ENCODE peak calls at places on chromosomes 2 and 18, in ten cellular contexts. One of them, this sample, is unnamed.

GRCh38 chr2:112304298-112304941 is 29.0 kb downstream of the ZC3H6 start:
- DNase-seq in stimulated activated naive B cell treated with anti-CD40 and anti-IgM and Interleukin-4, amounts not matched to agents 10 μg/mL and 1 μg/mL and 100 μg/mL, for 72 hours: no peak
- DNase-seq in stomach: no peak
- DNase-seq in GM23248: no peak
- DNase-seq in aorta: no peak
- DNase-seq in left kidney: no peak
- DNase-seq in CD8-positive, alpha-beta memory T cell: no peak
- DNase-seq in GM20000: peak; percentile 18
- DNase-seq in EL: no peak
- DNase-seq in KBM-7: no peak
- DNase-seq in this sample: no peak

GRCh38 chr18:13376841-13377351 is 158.3 kb downstream of the LDLRAD4 start:
- DNase-seq in stimulated activated naive B cell treated with anti-CD40 and anti-IgM and Interleukin-4, amounts not matched to agents 10 μg/mL and 1 μg/mL and 100 μg/mL, for 72 hours: no peak
- DNase-seq in stomach: no peak
- DNase-seq in GM23248: no peak
- DNase-seq in aorta: no peak
- DNase-seq in left kidney: no peak
- DNase-seq in CD8-positive, alpha-beta memory T cell: peak; percentile 17
- DNase-seq in GM20000: peak; percentile 46
- DNase-seq in EL: no peak
- DNase-seq in KBM-7: no peak
- DNase-seq in this sample: no peak

GRCh38 chr2:38723173-38723572 is 28.0 kb downstream of the SRSF7 start:
- DNase-seq in stimulated activated naive B cell treated with anti-CD40 and anti-IgM and Interleukin-4, amounts not matched to agents 10 μg/mL and 1 μg/mL and 100 μg/mL, for 72 hours: no peak
- DNase-seq in stomach: no peak
- DNase-seq in GM23248: no peak
- DNase-seq in aorta: no peak
- DNase-seq in left kidney: no peak
- DNase-seq in CD8-positive, alpha-beta memory T cell: no peak
- DNase-seq in GM20000: peak; percentile 28
- DNase-seq in EL: no peak
- DNase-seq in KBM-7: no peak
- DNase-seq in this sample: no peak

GRCh38 chr18:33928226-33928625 is 296.5 kb downstream of the NOL4 start:
- DNase-seq in stimulated activated naive B cell treated with anti-CD40 and anti-IgM and Interleukin-4, amounts not matched to agents 10 μg/mL and 1 μg/mL and 100 μg/mL, for 72 hours: no peak
- DNase-seq in stomach: no peak
- DNase-seq in GM23248: no peak
- DNase-seq in aorta: no peak
- DNase-seq in left kidney: no peak
- DNase-seq in CD8-positive, alpha-beta memory T cell: no peak
- DNase-seq in GM20000: no peak
- DNase-seq in EL: no peak
- DNase-seq in KBM-7: no peak
- DNase-seq in this sample: no peak

GRCh38 chr2:16700566-16701259 is 35.1 kb upstream of the CYRIA start:
- DNase-seq in stimulated activated naive B cell treated with anti-CD40 and anti-IgM and Interleukin-4, amounts not matched to agents 10 μg/mL and 1 μg/mL and 100 μg/mL, for 72 hours: no peak
- DNase-seq in stomach: no peak
- DNase-seq in GM23248: no peak
- DNase-seq in aorta: no peak
- DNase-seq in left kidney: no peak
- DNase-seq in CD8-positive, alpha-beta memory T cell: no peak
- DNase-seq in GM20000: no peak
- DNase-seq in EL: no peak
- DNase-seq in KBM-7: peak; percentile 55
- DNase-seq in this sample: no peak

GRCh38 chr2:150695441-150696135 is 208.1 kb upstream of the RND3 start:
- DNase-seq in stimulated activated naive B cell treated with anti-CD40 and anti-IgM and Interleukin-4, amounts not matched to agents 10 μg/mL and 1 μg/mL and 100 μg/mL, for 72 hours: no peak
- DNase-seq in stomach: no peak
- DNase-seq in GM23248: no peak
- DNase-seq in aorta: no peak
- DNase-seq in left kidney: no peak
- DNase-seq in CD8-positive, alpha-beta memory T cell: no peak
- DNase-seq in GM20000: no peak
- DNase-seq in EL: no peak
- DNase-seq in KBM-7: no peak
- DNase-seq in this sample: no peak

GRCh38 chr2:47499093-47499492 is 96.1 kb downstream of the MSH2 start:
- DNase-seq in stimulated activated naive B cell treated with anti-CD40 and anti-IgM and Interleukin-4, amounts not matched to agents 10 μg/mL and 1 μg/mL and 100 μg/mL, for 72 hours: no peak
- DNase-seq in stomach: no peak
- DNase-seq in GM23248: no peak
- DNase-seq in aorta: no peak
- DNase-seq in left kidney: no peak
- DNase-seq in CD8-positive, alpha-beta memory T cell: no peak
- DNase-seq in GM20000: no peak
- DNase-seq in EL: no peak
- DNase-seq in KBM-7: no peak
- DNase-seq in this sample: no peak

GRCh38 chr2:225103737-225104141 is 61.5 kb upstream of the DOCK10 start:
- DNase-seq in stimulated activated naive B cell treated with anti-CD40 and anti-IgM and Interleukin-4, amounts not matched to agents 10 μg/mL and 1 μg/mL and 100 μg/mL, for 72 hours: no peak
- DNase-seq in stomach: no peak
- DNase-seq in GM23248: peak; percentile 76
- DNase-seq in aorta: no peak
- DNase-seq in left kidney: no peak
- DNase-seq in CD8-positive, alpha-beta memory T cell: no peak
- DNase-seq in GM20000: no peak
- DNase-seq in EL: peak; percentile 82
- DNase-seq in KBM-7: no peak
- DNase-seq in this sample: no peak

GRCh38 chr2:14256890-14257289 is 375.6 kb upstream of the LRATD1 start:
- DNase-seq in stimulated activated naive B cell treated with anti-CD40 and anti-IgM and Interleukin-4, amounts not matched to agents 10 μg/mL and 1 μg/mL and 100 μg/mL, for 72 hours: no peak
- DNase-seq in stomach: no peak
- DNase-seq in GM23248: no peak
- DNase-seq in aorta: no peak
- DNase-seq in left kidney: no peak
- DNase-seq in CD8-positive, alpha-beta memory T cell: no peak
- DNase-seq in GM20000: no peak
- DNase-seq in EL: no peak
- DNase-seq in KBM-7: no peak
- DNase-seq in this sample: no peak

GRCh38 chr2:232885264-232885961 is 15.3 kb downstream of the SNORC start:
- DNase-seq in stimulated activated naive B cell treated with anti-CD40 and anti-IgM and Interleukin-4, amounts not matched to agents 10 μg/mL and 1 μg/mL and 100 μg/mL, for 72 hours: no peak
- DNase-seq in stomach: no peak
- DNase-seq in GM23248: no peak
- DNase-seq in aorta: peak; percentile 72
- DNase-seq in left kidney: no peak
- DNase-seq in CD8-positive, alpha-beta memory T cell: no peak
- DNase-seq in GM20000: no peak
- DNase-seq in EL: no peak
- DNase-seq in KBM-7: no peak
- DNase-seq in this sample: no peak

GRCh38 chr2:43812947-43813346 is 25.7 kb downstream of the ABCG5 start:
- DNase-seq in stimulated activated naive B cell treated with anti-CD40 and anti-IgM and Interleukin-4, amounts not matched to agents 10 μg/mL and 1 μg/mL and 100 μg/mL, for 72 hours: no peak
- DNase-seq in stomach: no peak
- DNase-seq in GM23248: no peak
- DNase-seq in aorta: no peak
- DNase-seq in left kidney: no peak
- DNase-seq in CD8-positive, alpha-beta memory T cell: no peak
- DNase-seq in GM20000: no peak
- DNase-seq in EL: no peak
- DNase-seq in KBM-7: no peak
- DNase-seq in this sample: no peak

GRCh38 chr2:230184727-230185578 is 34.8 kb downstream of the SP110 start:
- DNase-seq in stimulated activated naive B cell treated with anti-CD40 and anti-IgM and Interleukin-4, amounts not matched to agents 10 μg/mL and 1 μg/mL and 100 μg/mL, for 72 hours: no peak
- DNase-seq in stomach: no peak
- DNase-seq in GM23248: no peak
- DNase-seq in aorta: no peak
- DNase-seq in left kidney: no peak
- DNase-seq in CD8-positive, alpha-beta memory T cell: no peak
- DNase-seq in GM20000: no peak
- DNase-seq in EL: peak; percentile 16
- DNase-seq in KBM-7: no peak
- DNase-seq in this sample: peak; percentile 3

GRCh38 chr2:189096769-189097447 is 82.7 kb downstream of the COL5A2 start:
- DNase-seq in stimulated activated naive B cell treated with anti-CD40 and anti-IgM and Interleukin-4, amounts not matched to agents 10 μg/mL and 1 μg/mL and 100 μg/mL, for 72 hours: no peak
- DNase-seq in stomach: no peak
- DNase-seq in GM23248: peak; percentile 83
- DNase-seq in aorta: no peak
- DNase-seq in left kidney: no peak
- DNase-seq in CD8-positive, alpha-beta memory T cell: no peak
- DNase-seq in GM20000: no peak
- DNase-seq in EL: peak; percentile 92
- DNase-seq in KBM-7: no peak
- DNase-seq in this sample: no peak

GRCh38 chr18:23982154-23983071 is 32.1 kb upstream of the TTC39C start:
- DNase-seq in stimulated activated naive B cell treated with anti-CD40 and anti-IgM and Interleukin-4, amounts not matched to agents 10 μg/mL and 1 μg/mL and 100 μg/mL, for 72 hours: no peak
- DNase-seq in stomach: no peak
- DNase-seq in GM23248: peak; percentile 24
- DNase-seq in aorta: peak; percentile 92
- DNase-seq in left kidney: peak; percentile 78
- DNase-seq in CD8-positive, alpha-beta memory T cell: no peak
- DNase-seq in GM20000: no peak
- DNase-seq in EL: peak; percentile 68
- DNase-seq in KBM-7: no peak
- DNase-seq in this sample: no peak

GRCh38 chr2:69917854-69918253 is 2.9 kb downstream of the MXD1 start:
- DNase-seq in stimulated activated naive B cell treated with anti-CD40 and anti-IgM and Interleukin-4, amounts not matched to agents 10 μg/mL and 1 μg/mL and 100 μg/mL, for 72 hours: no peak
- DNase-seq in stomach: no peak
- DNase-seq in GM23248: peak; percentile 93
- DNase-seq in aorta: no peak
- DNase-seq in left kidney: no peak
- DNase-seq in CD8-positive, alpha-beta memory T cell: no peak
- DNase-seq in GM20000: no peak
- DNase-seq in EL: peak; percentile 81
- DNase-seq in KBM-7: peak; percentile 28
- DNase-seq in this sample: no peak

GRCh38 chr18:45540146-45540545 is 75.1 kb upstream of the SLC14A2 start:
- DNase-seq in stimulated activated naive B cell treated with anti-CD40 and anti-IgM and Interleukin-4, amounts not matched to agents 10 μg/mL and 1 μg/mL and 100 μg/mL, for 72 hours: no peak
- DNase-seq in stomach: no peak
- DNase-seq in GM23248: no peak
- DNase-seq in aorta: peak; percentile 54
- DNase-seq in left kidney: peak; percentile 79
- DNase-seq in CD8-positive, alpha-beta memory T cell: no peak
- DNase-seq in GM20000: no peak
- DNase-seq in EL: no peak
- DNase-seq in KBM-7: no peak
- DNase-seq in this sample: no peak

GRCh38 chr2:106159867-106160785 is 34.0 kb downstream of the UXS1 start:
- DNase-seq in stimulated activated naive B cell treated with anti-CD40 and anti-IgM and Interleukin-4, amounts not matched to agents 10 μg/mL and 1 μg/mL and 100 μg/mL, for 72 hours: peak; percentile 23
- DNase-seq in stomach: no peak
- DNase-seq in GM23248: no peak
- DNase-seq in aorta: no peak
- DNase-seq in left kidney: no peak
- DNase-seq in CD8-positive, alpha-beta memory T cell: peak; percentile 63
- DNase-seq in GM20000: no peak
- DNase-seq in EL: no peak
- DNase-seq in KBM-7: peak; percentile 93
- DNase-seq in this sample: no peak

GRCh38 chr2:202426751-202427150 is 50.6 kb downstream of the BMPR2 start:
- DNase-seq in stimulated activated naive B cell treated with anti-CD40 and anti-IgM and Interleukin-4, amounts not matched to agents 10 μg/mL and 1 μg/mL and 100 μg/mL, for 72 hours: no peak
- DNase-seq in stomach: no peak
- DNase-seq in GM23248: no peak
- DNase-seq in aorta: no peak
- DNase-seq in left kidney: no peak
- DNase-seq in CD8-positive, alpha-beta memory T cell: no peak
- DNase-seq in GM20000: no peak
- DNase-seq in EL: no peak
- DNase-seq in KBM-7: peak; percentile 55
- DNase-seq in this sample: no peak

GRCh38 chr18:68429111-68429510 is 285.8 kb downstream of the TMX3 start:
- DNase-seq in stimulated activated naive B cell treated with anti-CD40 and anti-IgM and Interleukin-4, amounts not matched to agents 10 μg/mL and 1 μg/mL and 100 μg/mL, for 72 hours: no peak
- DNase-seq in stomach: no peak
- DNase-seq in GM23248: no peak
- DNase-seq in aorta: no peak
- DNase-seq in left kidney: no peak
- DNase-seq in CD8-positive, alpha-beta memory T cell: no peak
- DNase-seq in GM20000: no peak
- DNase-seq in EL: no peak
- DNase-seq in KBM-7: no peak
- DNase-seq in this sample: no peak

GRCh38 chr2:197675711-197676188 is 363 bp upstream of the RFTN2 start:
- DNase-seq in stimulated activated naive B cell treated with anti-CD40 and anti-IgM and Interleukin-4, amounts not matched to agents 10 μg/mL and 1 μg/mL and 100 μg/mL, for 72 hours: no peak
- DNase-seq in stomach: no peak
- DNase-seq in GM23248: peak; percentile 80
- DNase-seq in aorta: no peak
- DNase-seq in left kidney: peak; percentile 80
- DNase-seq in CD8-positive, alpha-beta memory T cell: no peak
- DNase-seq in GM20000: no peak
- DNase-seq in EL: no peak
- DNase-seq in KBM-7: no peak
- DNase-seq in this sample: no peak

GRCh38 chr2:85540131-85540587 is 1.2 kb downstream of the MAT2A start:
- DNase-seq in stimulated activated naive B cell treated with anti-CD40 and anti-IgM and Interleukin-4, amounts not matched to agents 10 μg/mL and 1 μg/mL and 100 μg/mL, for 72 hours: no peak
- DNase-seq in stomach: no peak
- DNase-seq in GM23248: peak; percentile 54
- DNase-seq in aorta: no peak
- DNase-seq in left kidney: no peak
- DNase-seq in CD8-positive, alpha-beta memory T cell: no peak
- DNase-seq in GM20000: no peak
- DNase-seq in EL: no peak
- DNase-seq in KBM-7: peak; percentile 49
- DNase-seq in this sample: no peak

GRCh38 chr2:46331099-46331766 is 34.0 kb downstream of the EPAS1 start:
- DNase-seq in stimulated activated naive B cell treated with anti-CD40 and anti-IgM and Interleukin-4, amounts not matched to agents 10 μg/mL and 1 μg/mL and 100 μg/mL, for 72 hours: no peak
- DNase-seq in stomach: no peak
- DNase-seq in GM23248: peak; percentile 58
- DNase-seq in aorta: no peak
- DNase-seq in left kidney: no peak
- DNase-seq in CD8-positive, alpha-beta memory T cell: no peak
- DNase-seq in GM20000: no peak
- DNase-seq in EL: peak; percentile 68
- DNase-seq in KBM-7: no peak
- DNase-seq in this sample: no peak

GRCh38 chr2:177024760-177025159 is 187.8 kb upstream of the HNRNPA3 start:
- DNase-seq in stimulated activated naive B cell treated with anti-CD40 and anti-IgM and Interleukin-4, amounts not matched to agents 10 μg/mL and 1 μg/mL and 100 μg/mL, for 72 hours: no peak
- DNase-seq in stomach: no peak
- DNase-seq in GM23248: no peak
- DNase-seq in aorta: no peak
- DNase-seq in left kidney: no peak
- DNase-seq in CD8-positive, alpha-beta memory T cell: no peak
- DNase-seq in GM20000: no peak
- DNase-seq in EL: no peak
- DNase-seq in KBM-7: no peak
- DNase-seq in this sample: no peak

GRCh38 chr2:159612255-159612901 is 4.0 kb downstream of the BAZ2B start:
- DNase-seq in stimulated activated naive B cell treated with anti-CD40 and anti-IgM and Interleukin-4, amounts not matched to agents 10 μg/mL and 1 μg/mL and 100 μg/mL, for 72 hours: no peak
- DNase-seq in stomach: no peak
- DNase-seq in GM23248: peak; percentile 22
- DNase-seq in aorta: no peak
- DNase-seq in left kidney: peak; percentile 81
- DNase-seq in CD8-positive, alpha-beta memory T cell: no peak
- DNase-seq in GM20000: no peak
- DNase-seq in EL: no peak
- DNase-seq in KBM-7: peak; percentile 32
- DNase-seq in this sample: peak; percentile 17

GRCh38 chr2:34787341-34787740 is 1188.2 kb upstream of the FAM98A start:
- DNase-seq in stimulated activated naive B cell treated with anti-CD40 and anti-IgM and Interleukin-4, amounts not matched to agents 10 μg/mL and 1 μg/mL and 100 μg/mL, for 72 hours: no peak
- DNase-seq in stomach: no peak
- DNase-seq in GM23248: no peak
- DNase-seq in aorta: no peak
- DNase-seq in left kidney: no peak
- DNase-seq in CD8-positive, alpha-beta memory T cell: no peak
- DNase-seq in GM20000: no peak
- DNase-seq in EL: no peak
- DNase-seq in KBM-7: no peak
- DNase-seq in this sample: no peak

GRCh38 chr2:27765621-27766286 is 5.8 kb upstream of the MRPL33 start:
- DNase-seq in stimulated activated naive B cell treated with anti-CD40 and anti-IgM and Interleukin-4, amounts not matched to agents 10 μg/mL and 1 μg/mL and 100 μg/mL, for 72 hours: peak; percentile 18
- DNase-seq in stomach: peak; percentile 81
- DNase-seq in GM23248: peak; percentile 18
- DNase-seq in aorta: peak; percentile 90
- DNase-seq in left kidney: peak; percentile 96
- DNase-seq in CD8-positive, alpha-beta memory T cell: peak; percentile 44
- DNase-seq in GM20000: peak; percentile 41
- DNase-seq in EL: no peak
- DNase-seq in KBM-7: no peak
- DNase-seq in this sample: no peak

GRCh38 chr2:12456293-12457151 is 260.2 kb upstream of the TRIB2 start:
- DNase-seq in stimulated activated naive B cell treated with anti-CD40 and anti-IgM and Interleukin-4, amounts not matched to agents 10 μg/mL and 1 μg/mL and 100 μg/mL, for 72 hours: peak; percentile 22
- DNase-seq in stomach: peak; percentile 88
- DNase-seq in GM23248: peak; percentile 99
- DNase-seq in aorta: peak; percentile 88
- DNase-seq in left kidney: peak; percentile 44
- DNase-seq in CD8-positive, alpha-beta memory T cell: peak; percentile 47
- DNase-seq in GM20000: peak; percentile 56
- DNase-seq in EL: peak; percentile 95
- DNase-seq in KBM-7: peak; percentile 92
- DNase-seq in this sample: no peak

GRCh38 chr2:37400041-37400440 is 55.6 kb downstream of the QPCT start:
- DNase-seq in stimulated activated naive B cell treated with anti-CD40 and anti-IgM and Interleukin-4, amounts not matched to agents 10 μg/mL and 1 μg/mL and 100 μg/mL, for 72 hours: no peak
- DNase-seq in stomach: no peak
- DNase-seq in GM23248: no peak
- DNase-seq in aorta: no peak
- DNase-seq in left kidney: no peak
- DNase-seq in CD8-positive, alpha-beta memory T cell: no peak
- DNase-seq in GM20000: no peak
- DNase-seq in EL: no peak
- DNase-seq in KBM-7: no peak
- DNase-seq in this sample: no peak